ENCODE peak calls at places on chromosome 7, in seven cellular contexts. I is endodermal cell, C is tibial nerve, H is heart right ventricle, Y is substantia nigra, E is colonic mucosa, Q is right cardiac atrium. F is an unnamed sample.

GRCh38 chr7:94174956-94175355 is 170.8 kb upstream of the BET1 start:
- DNase-seq in I (no peak), C (no peak), H (no peak), Y (no peak), E (no peak), Q (no peak), F (no peak)

GRCh38 chr7:116052006-116052405 is 21.4 kb upstream of the TFEC start:
- DNase-seq in I (no peak), C (no peak), H (no peak), Y (no peak), E (no peak), Q (no peak), F (no peak)

GRCh38 chr7:112252141-112252540 is 45.6 kb downstream of the ZNF277 start:
- DNase-seq in I (no peak), C (no peak), H (no peak), Y (no peak), E (no peak), Q (no peak), F (no peak)

GRCh38 chr7:92769844-92770243 is 66.5 kb downstream of the CDK6 start:
- DNase-seq in I (no peak), C (no peak), H (no peak), Y (no peak), E (no peak), Q (no peak), F (no peak)

GRCh38 chr7:6705959-6706665 is 635 bp downstream of the ZNF12 start:
- DNase-seq in I (peak; percentile 51), C (no peak), H (peak; percentile 18), Y (no peak), E (peak; percentile 28), Q (peak; percentile 34), F (peak; percentile 22)

GRCh38 chr7:126578338-126578737 is 674.4 kb downstream of the GRM8 start:
- DNase-seq in I (no peak), C (no peak), H (no peak), Y (no peak), E (no peak), Q (no peak), F (no peak)

GRCh38 chr7:99380032-99380822 is 5.7 kb downstream of the ARPC1B start:
- DNase-seq in I (no peak), C (no peak), H (peak; percentile 59), Y (no peak), E (peak; percentile 44), Q (peak; percentile 55), F (no peak)

GRCh38 chr7:110962826-110963225 is 128.1 kb upstream of the LRRN3 start:
- DNase-seq in I (no peak), C (no peak), H (no peak), Y (no peak), E (no peak), Q (no peak), F (no peak)

GRCh38 chr7:16688249-16688648 is 42.3 kb downstream of the BZW2 start:
- DNase-seq in I (no peak), C (no peak), H (no peak), Y (no peak), E (no peak), Q (no peak), F (no peak)

GRCh38 chr7:106959753-106960152 is 84.8 kb upstream of the PRKAR2B start:
- DNase-seq in I (peak; percentile 84), C (no peak), H (no peak), Y (no peak), E (no peak), Q (no peak), F (no peak)

GRCh38 chr7:149291036-149291835 is 29.2 kb downstream of the ZNF783 start:
- DNase-seq in I (no peak), C (no peak), H (no peak), Y (no peak), E (no peak), Q (no peak), F (no peak)

GRCh38 chr7:135558337-135558767 is 635 bp downstream of the NUP205 start:
- DNase-seq in I (peak; percentile 79), C (peak; percentile 28), H (peak; percentile 41), Y (no peak), E (peak; percentile 76), Q (peak; percentile 55), F (peak; percentile 37)

GRCh38 chr7:108653526-108653925 is 83.9 kb downstream of the DNAJB9 start:
- DNase-seq in I (no peak), C (no peak), H (no peak), Y (no peak), E (no peak), Q (no peak), F (no peak)

GRCh38 chr7:150962743-150963399 is 15.2 kb downstream of the KCNH2 start:
- DNase-seq in I (peak; percentile 90), C (no peak), H (peak; percentile 69), Y (peak; percentile 58), E (peak; percentile 54), Q (peak; percentile 62), F (peak; percentile 63)

GRCh38 chr7:26616235-26616634 is 248.2 kb downstream of the SKAP2 start:
- DNase-seq in I (no peak), C (no peak), H (no peak), Y (no peak), E (no peak), Q (no peak), F (no peak)

GRCh38 chr7:114554781-114555537 is 140.3 kb downstream of the FOXP2 start:
- DNase-seq in I (no peak), C (no peak), H (no peak), Y (no peak), E (no peak), Q (no peak), F (no peak)

GRCh38 chr7:131778601-131779000 is 222.2 kb upstream of the PODXL start:
- DNase-seq in I (no peak), C (no peak), H (no peak), Y (no peak), E (no peak), Q (no peak), F (no peak)

GRCh38 chr7:131769241-131769640 is 212.8 kb upstream of the PODXL start:
- DNase-seq in I (no peak), C (no peak), H (no peak), Y (no peak), E (no peak), Q (no peak), F (no peak)

GRCh38 chr7:131774419-131775220 is 218.2 kb upstream of the PODXL start:
- DNase-seq in I (peak; percentile 74), C (no peak), H (no peak), Y (no peak), E (no peak), Q (no peak), F (no peak)

GRCh38 chr7:131773413-131773812 is 217.0 kb upstream of the PODXL start:
- DNase-seq in I (no peak), C (no peak), H (no peak), Y (no peak), E (no peak), Q (no peak), F (no peak)
- H3K27ac ChIP-seq in I (no peak overlapping the region), C (no peak overlapping the region), H (no peak overlapping the region), Y (no peak overlapping the region), E (no peak overlapping the region), Q (no peak overlapping the region), F (no peak overlapping the region)

GRCh38 chr7:2171855-2172254 is 60.9 kb downstream of the MAD1L1 start:
- DNase-seq in I (no peak), C (no peak), H (no peak), Y (no peak), E (no peak), Q (no peak), F (no peak)

GRCh38 chr7:2170576-2171521 is 61.9 kb downstream of the MAD1L1 start:
- DNase-seq in I (no peak), C (no peak), H (no peak), Y (no peak), E (no peak), Q (no peak), F (no peak)

GRCh38 chr7:2173184-2173827 is 59.4 kb downstream of the MAD1L1 start:
- DNase-seq in I (no peak), C (no peak), H (no peak), Y (no peak), E (no peak), Q (no peak), F (no peak)

GRCh38 chr7:2169923-2170575 is 62.7 kb downstream of the MAD1L1 start:
- DNase-seq in I (no peak), C (no peak), H (no peak), Y (no peak), E (no peak), Q (no peak), F (no peak)

GRCh38 chr7:2172311-2173183 is 60.2 kb downstream of the MAD1L1 start:
- DNase-seq in I (no peak), C (no peak), H (no peak), Y (no peak), E (peak; percentile 48), Q (no peak), F (no peak)
- H3K27ac ChIP-seq in I (no peak overlapping the region), C (no peak overlapping the region), H (peak overlapping the region; percentile 37), Y (no peak overlapping the region), E (no peak overlapping the region), Q (no peak overlapping the region), F (no peak overlapping the region)

GRCh38 chr7:5423272-5423843 is at the start of gene TNRC18:
- DNase-seq in I (no peak), C (no peak), H (no peak), Y (peak; percentile 43), E (peak; percentile 33), Q (peak; percentile 55), F (peak; percentile 58)

GRCh38 chr7:5422324-5423271 is 1.0 kb downstream of the TNRC18 start:
- DNase-seq in I (peak; percentile 78), C (no peak), H (no peak), Y (no peak), E (no peak), Q (no peak), F (peak; percentile 28)

GRCh38 chr7:5420108-5420840 is 3.4 kb downstream of the TNRC18 start:
- DNase-seq in I (peak; percentile 59), C (no peak), H (no peak), Y (no peak), E (no peak), Q (no peak), F (peak; percentile 35)

GRCh38 chr7:5420841-5421625 is 2.6 kb downstream of the TNRC18 start:
- DNase-seq in I (peak; percentile 66), C (no peak), H (no peak), Y (peak; percentile 33), E (peak; percentile 33), Q (no peak), F (no peak)

DNA sequence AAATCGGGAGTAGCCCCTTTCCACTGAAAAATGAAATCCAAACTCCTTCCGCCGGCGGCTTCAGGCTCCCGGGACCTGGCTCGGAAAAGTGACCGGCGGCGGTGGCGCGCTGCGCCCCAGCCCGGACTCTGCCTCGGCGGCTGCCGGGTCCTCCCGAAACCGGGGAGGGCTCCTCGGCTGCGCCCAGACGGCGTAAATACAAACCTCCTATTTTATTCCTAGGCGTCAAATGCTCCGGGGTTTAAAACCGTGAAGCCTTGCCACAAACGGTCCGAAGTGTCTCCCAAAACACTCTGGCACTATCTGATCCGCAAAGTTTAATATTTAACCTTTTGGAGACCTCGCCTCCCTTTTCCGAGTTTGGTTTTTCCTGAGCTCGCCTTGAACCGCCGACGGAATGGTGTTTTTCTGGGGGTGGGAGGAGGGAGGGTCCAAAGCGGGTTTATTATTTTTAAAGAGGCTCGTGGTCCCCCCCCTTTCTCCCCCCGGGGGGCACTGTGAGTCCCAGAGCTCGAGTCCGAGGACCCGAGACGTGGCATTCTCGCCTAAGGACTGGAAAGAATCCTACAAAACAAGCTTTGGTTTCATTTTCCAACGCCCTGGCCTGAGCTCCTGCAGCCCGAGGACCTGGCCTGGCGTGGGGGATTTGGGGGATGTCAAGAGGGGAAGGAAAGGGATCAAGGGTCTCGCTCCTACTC is 1.9 kb downstream of the TNRC18 start:
- DNase-seq in I (peak; percentile 78), C (peak; percentile 55), H (peak; percentile 69), Y (peak; percentile 13), E (peak; percentile 74), Q (peak; percentile 60), F (peak; percentile 57)
- H3K27ac ChIP-seq in I (peak overlapping the region; percentile 98), C (peak overlapping the region; percentile 98), H (peak overlapping the region; percentile 99), Y (peak overlapping the region; percentile 98), E (peak overlapping the region; percentile 96), Q (peak overlapping the region; percentile 94), F (peak overlapping the region; percentile 99)

GRCh38 chr7:48099781-48100180 is 10.7 kb downstream of the UPP1 start:
- DNase-seq in I (no peak), C (no peak), H (no peak), Y (no peak), E (no peak), Q (no peak), F (no peak)
- H3K27ac ChIP-seq in I (no peak overlapping the region), C (no peak overlapping the region), H (no peak overlapping the region), Y (no peak overlapping the region), E (no peak overlapping the region), Q (no peak overlapping the region), F (no peak overlapping the region)